ENCODE peak calls at places on chromosomes 16 and 17, in nine cellular contexts. One of them, this sample, is unnamed.

GRCh38 chr16:89048087-89048729 is 45.4 kb upstream of the ACSF3 start:
- DNase-seq in HL-60: no peak
- DNase-seq in NCI-H1105: no peak
- DNase-seq in adipocyte: no peak
- DNase-seq in T-cell: no peak
- DNase-seq in AG08396: no peak
- DNase-seq in T-helper 17 cell: no peak
- DNase-seq in COR-L47: peak
- DNase-seq in stimulated activated CD8-positive, alpha-beta memory T cell treated with anti-CD3 and anti-CD28 coated beads, Interleukin-4, amount 100 ng/mL, for 24 hours: no peak
- DNase-seq in this sample: no peak

GRCh38 chr17:28956112-28956511 is 4.8 kb upstream of the PHF12 start:
- DNase-seq in HL-60: no peak
- DNase-seq in NCI-H1105: no peak
- DNase-seq in adipocyte: no peak
- DNase-seq in T-cell: no peak
- DNase-seq in AG08396: no peak
- DNase-seq in T-helper 17 cell: no peak
- DNase-seq in COR-L47: no peak
- DNase-seq in stimulated activated CD8-positive, alpha-beta memory T cell treated with anti-CD3 and anti-CD28 coated beads, Interleukin-4, amount 100 ng/mL, for 24 hours: no peak
- DNase-seq in this sample: no peak

GRCh38 chr17:82787081-82787848 is 35.4 kb downstream of the TBCD start:
- DNase-seq in HL-60: no peak
- DNase-seq in NCI-H1105: peak
- DNase-seq in adipocyte: peak
- DNase-seq in T-cell: no peak
- DNase-seq in AG08396: no peak
- DNase-seq in T-helper 17 cell: no peak
- DNase-seq in COR-L47: no peak
- DNase-seq in stimulated activated CD8-positive, alpha-beta memory T cell treated with anti-CD3 and anti-CD28 coated beads, Interleukin-4, amount 100 ng/mL, for 24 hours: no peak
- DNase-seq in this sample: no peak

GRCh38 chr16:24967074-24967473 is 48.1 kb downstream of the ARHGAP17 start:
- DNase-seq in HL-60: no peak
- DNase-seq in NCI-H1105: no peak
- DNase-seq in adipocyte: no peak
- DNase-seq in T-cell: no peak
- DNase-seq in AG08396: no peak
- DNase-seq in T-helper 17 cell: no peak
- DNase-seq in COR-L47: no peak
- DNase-seq in stimulated activated CD8-positive, alpha-beta memory T cell treated with anti-CD3 and anti-CD28 coated beads, Interleukin-4, amount 100 ng/mL, for 24 hours: no peak
- DNase-seq in this sample: no peak

GRCh38 chr16:12677472-12677871 is 126.2 kb downstream of the CPPED1 start:
- DNase-seq in HL-60: no peak
- DNase-seq in NCI-H1105: no peak
- DNase-seq in adipocyte: no peak
- DNase-seq in T-cell: no peak
- DNase-seq in AG08396: no peak
- DNase-seq in T-helper 17 cell: no peak
- DNase-seq in COR-L47: no peak
- DNase-seq in stimulated activated CD8-positive, alpha-beta memory T cell treated with anti-CD3 and anti-CD28 coated beads, Interleukin-4, amount 100 ng/mL, for 24 hours: no peak
- DNase-seq in this sample: no peak

GRCh38 chr17:29291163-29291752 is 2.7 kb downstream of the NUFIP2 start:
- DNase-seq in HL-60: no peak
- DNase-seq in NCI-H1105: peak
- DNase-seq in adipocyte: peak
- DNase-seq in T-cell: no peak
- DNase-seq in AG08396: peak
- DNase-seq in T-helper 17 cell: peak
- DNase-seq in COR-L47: peak
- DNase-seq in stimulated activated CD8-positive, alpha-beta memory T cell treated with anti-CD3 and anti-CD28 coated beads, Interleukin-4, amount 100 ng/mL, for 24 hours: no peak
- DNase-seq in this sample: no peak

GRCh38 chr17:83194189-83194565 is 114.8 kb downstream of the METRNL start:
- DNase-seq in HL-60: no peak
- DNase-seq in NCI-H1105: no peak
- DNase-seq in adipocyte: no peak
- DNase-seq in T-cell: no peak
- DNase-seq in AG08396: no peak
- DNase-seq in T-helper 17 cell: no peak
- DNase-seq in COR-L47: no peak
- DNase-seq in stimulated activated CD8-positive, alpha-beta memory T cell treated with anti-CD3 and anti-CD28 coated beads, Interleukin-4, amount 100 ng/mL, for 24 hours: no peak
- DNase-seq in this sample: no peak

GRCh38 chr17:62725791-62726249 is 82.3 kb downstream of the MARCHF10 start:
- DNase-seq in HL-60: no peak
- DNase-seq in NCI-H1105: no peak
- DNase-seq in adipocyte: no peak
- DNase-seq in T-cell: no peak
- DNase-seq in AG08396: no peak
- DNase-seq in T-helper 17 cell: no peak
- DNase-seq in COR-L47: no peak
- DNase-seq in stimulated activated CD8-positive, alpha-beta memory T cell treated with anti-CD3 and anti-CD28 coated beads, Interleukin-4, amount 100 ng/mL, for 24 hours: no peak
- DNase-seq in this sample: no peak

GRCh38 chr17:74271902-74272563 is 2.0 kb upstream of the DNAI2 start:
- DNase-seq in HL-60: no peak
- DNase-seq in NCI-H1105: no peak
- DNase-seq in adipocyte: no peak
- DNase-seq in T-cell: no peak
- DNase-seq in AG08396: no peak
- DNase-seq in T-helper 17 cell: no peak
- DNase-seq in COR-L47: no peak
- DNase-seq in stimulated activated CD8-positive, alpha-beta memory T cell treated with anti-CD3 and anti-CD28 coated beads, Interleukin-4, amount 100 ng/mL, for 24 hours: no peak
- DNase-seq in this sample: no peak